ENCODE peak calls at places on chromosomes 13 and 19, in nine cellular contexts. H is AG04450; W is effector memory CD8-positive, alpha-beta T cell; Q is stimulated activated naive B cell treated with anti-CD40 and anti-IgM and Interleukin-4, amounts not matched to agents 10 μg/mL and 1 μg/mL and 100 μg/mL, for 72 hours; T is naive thymus-derived CD4-positive, alpha-beta T cell; B is upper lobe of right lung; I is stimulated activated CD4-positive, alpha-beta T cell treated with anti-CD3 and anti-CD28 coated beads, Interleukin-4, amount 100 ng/mL, for 4 hours; J is foreskin fibroblast; L is BJ. Z is an unnamed sample.

GRCh38 chr13:95301947-95302386 is 716 bp upstream of the ABCC4 start:
- DNase-seq in W (no peak), B (no peak), I (no peak), J (no peak), L (no peak), T (no peak), H (no peak), Q (no peak), Z (no peak)

GRCh38 chr19:45934551-45935230 is 20.1 kb upstream of the NANOS2 start:
- DNase-seq in I (no peak), L (no peak), Q (no peak), J (no peak), B (no peak), H (no peak), W (no peak), T (no peak), Z (no peak)

GRCh38 chr13:113567681-113568080 is 16.9 kb upstream of the TFDP1 start:
- DNase-seq in B (peak), Q (no peak), L (no peak), H (no peak), I (no peak), T (no peak), J (no peak), W (no peak), Z (no peak)

GRCh38 chr19:8115805-8116396 is 33.5 kb downstream of the FBN3 start:
- DNase-seq in W (no peak), H (no peak), T (no peak), L (no peak), J (no peak), Q (no peak), B (no peak), I (no peak), Z (no peak)

GRCh38 chr13:113599396-113599795 is 14.8 kb downstream of the TFDP1 start:
- DNase-seq in J (no peak), W (no peak), B (peak), L (no peak), I (no peak), Q (no peak), T (no peak), H (no peak), Z (no peak)

GRCh38 chr19:56133858-56134654 is 7.0 kb upstream of the ZNF444 start:
- DNase-seq in W (no peak), L (no peak), T (no peak), Q (peak), I (no peak), B (no peak), H (no peak), J (no peak), Z (no peak)

GRCh38 chr19:48325265-48325910 is at the start of gene EMP3:
- DNase-seq in I (peak), W (peak), Q (peak), L (peak), J (peak), B (peak), H (peak), T (peak), Z (peak)

GRCh38 chr19:40605201-40605971 is 4.2 kb downstream of the LTBP4 start:
- DNase-seq in L (no peak), I (peak), Q (peak), T (peak), H (no peak), B (peak), J (peak), W (peak), Z (peak)

GRCh38 chr13:26051231-26052135 is at the start of gene SHISA2:
- DNase-seq in T (no peak), L (no peak), J (no peak), B (peak), I (peak), H (no peak), W (no peak), Q (no peak), Z (no peak)

GRCh38 chr19:39106201-39106600 is 19.4 kb upstream of the PAK4 start:
- DNase-seq in I (no peak), H (no peak), T (no peak), L (no peak), J (no peak), W (no peak), Q (no peak), B (no peak), Z (no peak)

GRCh38 chr19:56837892-56838679 is 2.4 kb downstream of the PEG3 start:
- DNase-seq in H (no peak), B (peak), I (no peak), Q (peak), W (no peak), T (no peak), J (no peak), L (no peak), Z (no peak)

GRCh38 chr19:51568456-51568855 is 2.6 kb upstream of the ZNF175 start:
- DNase-seq in Q (no peak), W (no peak), H (no peak), B (no peak), L (no peak), T (no peak), J (no peak), I (no peak), Z (no peak)

GRCh38 chr13:75481176-75482069 is 546 bp downstream of the TBC1D4 start:
- DNase-seq in T (no peak), W (no peak), H (no peak), Q (peak), B (peak), L (no peak), I (peak), J (peak), Z (peak)

GRCh38 chr19:6533000-6533328 is 2.1 kb downstream of the TNFSF9 start:
- DNase-seq in L (no peak), Q (no peak), I (no peak), B (no peak), T (no peak), W (no peak), J (no peak), H (no peak), Z (no peak)

GRCh38 chr19:10566658-10567410 is 1.0 kb upstream of the KRI1 start:
- DNase-seq in L (no peak), W (peak), H (no peak), B (no peak), J (no peak), Q (peak), I (peak), T (peak), Z (peak)

GRCh38 chr19:3336680-3337523 is 29.5 kb upstream of the NFIC start:
- DNase-seq in J (peak), H (peak), I (no peak), W (no peak), B (peak), L (no peak), Q (no peak), T (no peak), Z (no peak)

GRCh38 chr19:45809643-45810159 is 5.4 kb downstream of the RSPH6A start:
- DNase-seq in W (no peak), L (peak), Q (no peak), B (no peak), T (no peak), J (peak), I (no peak), H (peak), Z (no peak)

GRCh38 chr19:15810335-15810734 is 5.1 kb downstream of the OR10H1 start:
- DNase-seq in Q (no peak), J (no peak), T (no peak), I (no peak), B (no peak), L (no peak), W (no peak), H (no peak), Z (no peak)

GRCh38 chr19:18501832-18502231 is 20.0 kb downstream of the ELL start:
- DNase-seq in W (no peak), J (no peak), H (no peak), B (no peak), T (no peak), I (no peak), Q (no peak), L (no peak), Z (no peak)

GRCh38 chr19:51710163-51710562 is 13.6 kb downstream of the HAS1 start:
- DNase-seq in J (no peak), L (no peak), B (no peak), H (no peak), T (no peak), Q (no peak), W (no peak), I (no peak), Z (no peak)

GRCh38 chr13:57633141-57633949 is 1.8 kb downstream of the PCDH17 start:
- DNase-seq in T (no peak), J (no peak), L (no peak), B (peak), W (no peak), Q (no peak), I (no peak), H (no peak), Z (no peak)

GRCh38 chr19:19558055-19558454 is 20.0 kb downstream of the CILP2 start:
- DNase-seq in B (no peak), J (no peak), H (no peak), T (no peak), Q (no peak), L (no peak), I (no peak), W (no peak), Z (no peak)

GRCh38 chr19:38019427-38019724 is 112.4 kb downstream of the SIPA1L3 start:
- DNase-seq in H (no peak), T (no peak), W (no peak), B (no peak), J (no peak), L (no peak), I (no peak), Q (no peak), Z (no peak)

GRCh38 chr13:33176526-33176925 is 109.0 kb downstream of the STARD13 start:
- DNase-seq in L (no peak), Q (no peak), W (no peak), H (no peak), B (no peak), T (no peak), I (no peak), J (no peak), Z (no peak)

GRCh38 chr13:108948269-108948671 is 318.9 kb downstream of the MYO16 start:
- DNase-seq in W (no peak), H (no peak), J (no peak), Q (no peak), T (no peak), L (no peak), B (no peak), I (no peak), Z (no peak)

GRCh38 chr13:65971541-65971940 is 1258.6 kb downstream of the PCDH9 start:
- DNase-seq in W (no peak), J (no peak), Q (no peak), L (no peak), T (no peak), B (no peak), I (no peak), H (no peak), Z (no peak)

GRCh38 chr13:109088101-109088500 is 458.7 kb downstream of the MYO16 start:
- DNase-seq in L (no peak), W (no peak), Q (no peak), J (no peak), B (no peak), H (no peak), T (no peak), I (no peak), Z (no peak)

GRCh38 chr13:45695198-45695730 is 6.9 kb upstream of the CBY2 start:
- DNase-seq in B (no peak), W (no peak), T (no peak), Q (no peak), H (no peak), L (no peak), J (no peak), I (no peak), Z (no peak)

Z was measured in immature natural killer cell.